ENCODE peak calls at places on chromosomes 7 and 10, in eight cellular contexts. Q, I, R, M, J, H, T and E are unnamed samples.

GRCh38 chr7:17274551-17275245 is 23.8 kb upstream of the AHR start:
- DNase-seq in Q (no peak), I (peak; percentile 59), R (no peak), M (peak; percentile 84), J (no peak), H (peak; percentile 39), T (no peak), E (no peak)

GRCh38 chr10:18071591-18071990 is 68.6 kb upstream of the CACNB2 start:
- DNase-seq in Q (no peak), I (no peak), R (no peak), M (no peak), J (no peak), H (peak; percentile 20), T (no peak), E (no peak)

GRCh38 chr10:6592080-6592479 is 12.0 kb upstream of the PRKCQ start:
- DNase-seq in Q (no peak), I (no peak), R (no peak), M (no peak), J (no peak), H (no peak), T (no peak), E (no peak)

GRCh38 chr10:122551450-122551849 is 9.1 kb upstream of the DMBT1 start:
- DNase-seq in Q (no peak), I (no peak), R (no peak), M (no peak), J (no peak), H (no peak), T (no peak), E (no peak)

GRCh38 chr7:139734395-139734794 is 43.4 kb downstream of the HIPK2 start:
- DNase-seq in Q (no peak), I (peak; percentile 99), R (no peak), M (peak; percentile 26), J (no peak), H (peak; percentile 96), T (no peak), E (no peak)

GRCh38 chr10:34622914-34623313 is 192.2 kb downstream of the PARD3 start:
- DNase-seq in Q (no peak), I (no peak), R (no peak), M (no peak), J (no peak), H (no peak), T (no peak), E (no peak)

GRCh38 chr7:4667776-4668509 is 14.2 kb upstream of the FOXK1 start:
- DNase-seq in Q (no peak), I (peak; percentile 82), R (no peak), M (no peak), J (no peak), H (peak; percentile 97), T (no peak), E (no peak)

GRCh38 chr7:25389489-25390106 is 161.3 kb upstream of the NPVF start:
- DNase-seq in Q (no peak), I (peak; percentile 72), R (no peak), M (peak; percentile 41), J (no peak), H (peak; percentile 74), T (no peak), E (peak; percentile 35)

GRCh38 chr10:56349611-56350010 is 11.4 kb downstream of the ZWINT start:
- DNase-seq in Q (no peak), I (no peak), R (no peak), M (peak; percentile 63), J (no peak), H (no peak), T (no peak), E (no peak)
- TF ChIP-seq CTCF in Q (no peak), I (peak; percentile 5), R (no peak), M (peak; percentile 87), J (no peak), H (no peak), T (no peak), E (no peak)

GRCh38 chr7:100493476-100494264 is 9.9 kb downstream of the NYAP1 start:
- DNase-seq in Q (peak; percentile 58), I (no peak), R (no peak), M (no peak), J (no peak), H (no peak), T (no peak), E (peak; percentile 51)
- TF ChIP-seq CTCF in Q (no peak), I (no peak), R (no peak), M (no peak), J (no peak), H (no peak), T (no peak), E (no peak)

GRCh38 chr7:155371884-155372781 is 74.5 kb downstream of the INSIG1 start:
- DNase-seq in Q (no peak), I (no peak), R (no peak), M (no peak), J (no peak), H (no peak), T (no peak), E (no peak)
- TF ChIP-seq CTCF in Q (no peak), I (no peak), R (no peak), M (peak; percentile 45), J (peak; percentile 6), H (no peak), T (no peak), E (peak; percentile 44)

DNA sequence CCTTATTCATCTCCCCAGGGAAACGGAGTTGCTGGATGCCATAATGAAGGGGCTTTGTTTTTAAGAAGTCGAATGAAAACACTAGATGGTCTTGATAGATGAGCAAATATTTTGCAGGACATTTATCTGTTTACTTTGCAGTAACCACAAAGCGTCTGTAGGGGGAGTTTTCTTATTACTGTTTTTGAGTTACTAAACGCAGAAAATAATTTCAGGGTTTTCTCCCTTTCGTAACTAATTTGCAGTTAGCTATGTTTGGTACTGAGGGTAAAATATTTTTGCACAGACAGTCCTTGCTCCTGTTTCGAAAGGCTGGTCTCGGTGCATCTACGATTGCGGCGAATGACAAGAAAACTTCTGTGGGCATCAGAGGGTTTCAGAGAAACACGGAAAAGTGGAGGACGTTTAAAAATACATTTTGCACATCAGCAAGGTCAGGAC is 505.6 kb upstream of the MKI67 start:
- DNase-seq in Q (no peak), I (peak; percentile 48), R (no peak), M (no peak), J (no peak), H (peak; percentile 3), T (no peak), E (no peak)
- TF ChIP-seq CTCF in Q (no peak), I (peak; percentile 39), R (peak; percentile 18), M (peak; percentile 40), J (no peak), H (peak; percentile 26), T (peak; percentile 80), E (peak; percentile 86)

GRCh38 chr10:83806716-83807115 is 332.6 kb upstream of the GHITM start:
- DNase-seq in Q (no peak), I (no peak), R (no peak), M (no peak), J (no peak), H (no peak), T (no peak), E (no peak)

DNA sequence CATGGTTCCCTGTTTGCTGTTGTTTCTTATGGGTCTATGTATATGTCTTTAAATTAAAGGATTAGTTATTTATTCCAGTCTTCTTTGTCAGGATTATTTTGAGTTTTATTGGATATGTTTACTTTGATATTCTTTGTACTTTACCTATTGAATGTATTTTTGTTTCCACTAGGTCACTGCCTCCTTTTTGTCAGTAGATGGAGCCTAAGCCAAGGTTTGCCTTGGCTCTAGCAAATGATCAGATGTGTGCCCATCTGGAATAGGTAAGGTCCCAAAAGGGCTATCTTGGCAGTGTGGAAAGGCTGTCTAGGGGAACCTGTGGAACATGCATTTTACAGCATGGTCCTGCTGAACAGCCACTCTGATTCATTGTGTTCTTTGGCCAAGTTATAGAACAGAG is 337.3 kb upstream of the GHITM start:
- DNase-seq in Q (no peak), I (no peak), R (no peak), M (no peak), J (no peak), H (no peak), T (no peak), E (no peak)
- TF ChIP-seq CTCF in Q (no peak), I (no peak), R (peak; percentile 37), M (no peak), J (no peak), H (no peak), T (no peak), E (no peak)

DNA sequence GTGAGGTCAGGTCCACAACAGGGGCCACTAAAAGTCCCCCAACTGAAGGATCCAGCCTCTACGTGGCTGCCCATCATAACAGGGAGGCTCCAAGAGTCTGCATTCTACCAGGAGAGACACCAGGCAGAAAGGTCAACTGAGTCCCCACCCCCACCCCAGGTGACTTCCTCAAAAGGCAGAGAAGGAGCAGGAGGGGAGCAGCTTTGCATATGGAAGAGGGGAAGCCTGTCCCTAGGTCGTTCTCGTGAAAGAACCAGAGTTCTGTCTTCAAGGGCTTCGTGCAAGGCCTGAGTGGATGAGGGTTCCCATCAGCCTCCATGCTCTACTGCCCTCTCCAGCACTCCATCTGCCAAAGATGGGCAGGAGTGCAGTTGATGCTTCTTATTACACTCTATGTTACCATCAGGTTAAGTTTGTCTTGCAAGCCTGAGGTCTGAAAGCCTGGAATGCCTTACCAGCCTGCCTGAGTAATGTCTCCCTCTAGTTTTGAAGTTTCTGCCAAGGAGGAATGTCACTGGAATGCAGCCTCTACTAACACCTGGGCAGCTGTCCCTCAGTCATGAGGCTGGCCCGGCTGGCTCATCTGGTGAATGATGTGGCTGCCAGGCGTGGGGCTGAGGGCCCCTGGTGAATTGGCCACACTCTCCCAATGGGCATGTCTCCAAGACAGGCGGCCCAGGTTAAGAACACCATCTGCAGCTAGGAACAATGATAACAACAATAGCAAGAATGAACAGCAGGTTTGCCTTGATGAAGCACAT is 54.3 kb upstream of the SMNDC1 start:
- DNase-seq in Q (no peak), I (no peak), R (peak; percentile 61), M (peak; percentile 81), J (no peak), H (peak; percentile 52), T (no peak), E (no peak)
- TF ChIP-seq CTCF in Q (no peak), I (no peak), R (no peak), M (no peak), J (no peak), H (peak; percentile 7), T (no peak), E (no peak)

GRCh38 chr7:154287370-154287769 is 235.2 kb downstream of the DPP6 start:
- DNase-seq in Q (no peak), I (no peak), R (no peak), M (no peak), J (no peak), H (no peak), T (no peak), E (no peak)
- TF ChIP-seq CTCF in Q (no peak), I (no peak), R (no peak), M (no peak), J (peak; percentile 33), H (no peak), T (no peak), E (no peak)

DNA sequence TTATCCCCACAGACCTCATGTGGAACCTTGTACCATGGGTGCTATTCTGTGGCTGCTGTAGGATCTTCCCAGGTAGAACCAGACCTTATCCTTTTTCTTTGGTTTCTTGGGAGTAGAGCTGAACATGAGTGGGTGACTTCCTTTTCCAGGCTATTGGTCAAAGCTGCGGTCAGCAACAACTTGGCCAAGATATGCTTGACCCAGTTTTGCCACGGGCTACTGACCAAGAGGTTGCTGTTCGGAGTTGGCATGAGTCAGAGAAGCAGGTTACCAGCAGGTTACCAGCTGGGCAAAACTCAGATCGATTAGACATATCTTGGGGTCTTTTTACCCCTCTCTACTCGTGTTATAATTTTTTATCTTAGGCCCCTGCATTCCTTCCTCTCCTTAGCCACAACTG is 36.7 kb upstream of the HDAC9 start:
- DNase-seq in Q (no peak), I (no peak), R (no peak), M (no peak), J (no peak), H (peak; percentile 10), T (no peak), E (no peak)
- TF ChIP-seq CTCF in Q (no peak), I (no peak), R (no peak), M (no peak), J (no peak), H (no peak), T (no peak), E (no peak)

GRCh38 chr7:73870041-73870492 is 9.1 kb downstream of the TMEM270 start:
- DNase-seq in Q (no peak), I (no peak), R (no peak), M (no peak), J (no peak), H (no peak), T (no peak), E (no peak)
- TF ChIP-seq CTCF in Q (no peak), I (no peak), R (no peak), M (no peak), J (no peak), H (no peak), T (no peak), E (no peak)